ENCODE peak calls at places on chromosomes 12 and 14, in eight cellular contexts. One of them, this sample, is unnamed.

GRCh38 chr12:12788675-12789368 is 3.4 kb downstream of the APOLD1 start:
- DNase-seq in lower leg skin: no peak
- DNase-seq in fibroblast of pulmonary artery: peak; percentile 88
- DNase-seq in heart right ventricle: peak; percentile 83
- DNase-seq in upper lobe of right lung: no peak
- DNase-seq in AG09309: peak; percentile 38
- DNase-seq in A673: peak; percentile 90
- DNase-seq in endothelial cell: peak; percentile 40
- DNase-seq in this sample: peak; percentile 44

GRCh38 chr12:52390739-52391617 is 5.5 kb upstream of the KRT84 start:
- DNase-seq in lower leg skin: no peak
- DNase-seq in fibroblast of pulmonary artery: peak; percentile 45
- DNase-seq in heart right ventricle: no peak
- DNase-seq in upper lobe of right lung: peak; percentile 60
- DNase-seq in AG09309: no peak
- DNase-seq in A673: peak; percentile 25
- DNase-seq in endothelial cell: peak; percentile 47
- DNase-seq in this sample: no peak

GRCh38 chr12:124261885-124262284 is 33.0 kb upstream of the RFLNA start:
- DNase-seq in lower leg skin: no peak
- DNase-seq in fibroblast of pulmonary artery: no peak
- DNase-seq in heart right ventricle: no peak
- DNase-seq in upper lobe of right lung: peak; percentile 63
- DNase-seq in AG09309: no peak
- DNase-seq in A673: no peak
- DNase-seq in endothelial cell: no peak
- DNase-seq in this sample: no peak

GRCh38 chr14:73241481-73242165 is 4.3 kb downstream of the PAPLN start:
- DNase-seq in lower leg skin: no peak
- DNase-seq in fibroblast of pulmonary artery: no peak
- DNase-seq in heart right ventricle: no peak
- DNase-seq in upper lobe of right lung: no peak
- DNase-seq in AG09309: no peak
- DNase-seq in A673: no peak
- DNase-seq in endothelial cell: no peak
- DNase-seq in this sample: no peak

GRCh38 chr12:53044052-53044581 is 5.7 kb upstream of the TNS2 start:
- DNase-seq in lower leg skin: no peak
- DNase-seq in fibroblast of pulmonary artery: no peak
- DNase-seq in heart right ventricle: peak; percentile 62
- DNase-seq in upper lobe of right lung: no peak
- DNase-seq in AG09309: no peak
- DNase-seq in A673: no peak
- DNase-seq in endothelial cell: peak; percentile 5
- DNase-seq in this sample: no peak

GRCh38 chr12:28172434-28173030 is 17.7 kb upstream of the CCDC91 start:
- DNase-seq in lower leg skin: no peak
- DNase-seq in fibroblast of pulmonary artery: peak; percentile 80
- DNase-seq in heart right ventricle: no peak
- DNase-seq in upper lobe of right lung: no peak
- DNase-seq in AG09309: peak; percentile 44
- DNase-seq in A673: peak; percentile 77
- DNase-seq in endothelial cell: peak; percentile 6
- DNase-seq in this sample: no peak

GRCh38 chr12:57381693-57382220 is 49.1 kb downstream of the R3HDM2 start:
- DNase-seq in lower leg skin: no peak
- DNase-seq in fibroblast of pulmonary artery: no peak
- DNase-seq in heart right ventricle: no peak
- DNase-seq in upper lobe of right lung: no peak
- DNase-seq in AG09309: no peak
- DNase-seq in A673: no peak
- DNase-seq in endothelial cell: no peak
- DNase-seq in this sample: no peak

GRCh38 chr14:98692832-98693231 is 579.2 kb downstream of the BCL11B start:
- DNase-seq in lower leg skin: no peak
- DNase-seq in fibroblast of pulmonary artery: no peak
- DNase-seq in heart right ventricle: no peak
- DNase-seq in upper lobe of right lung: no peak
- DNase-seq in AG09309: no peak
- DNase-seq in A673: no peak
- DNase-seq in endothelial cell: no peak
- DNase-seq in this sample: no peak

GRCh38 chr14:100410056-100410565 is 87.0 kb downstream of the SLC25A47 start:
- DNase-seq in lower leg skin: no peak
- DNase-seq in fibroblast of pulmonary artery: peak; percentile 91
- DNase-seq in heart right ventricle: no peak
- DNase-seq in upper lobe of right lung: no peak
- DNase-seq in AG09309: no peak
- DNase-seq in A673: no peak
- DNase-seq in endothelial cell: no peak
- DNase-seq in this sample: no peak

GRCh38 chr14:55240526-55241178 is 30.6 kb upstream of the FBXO34 start:
- DNase-seq in lower leg skin: no peak
- DNase-seq in fibroblast of pulmonary artery: peak; percentile 38
- DNase-seq in heart right ventricle: no peak
- DNase-seq in upper lobe of right lung: no peak
- DNase-seq in AG09309: peak; percentile 2
- DNase-seq in A673: no peak
- DNase-seq in endothelial cell: peak; percentile 42
- DNase-seq in this sample: no peak

GRCh38 chr14:61280526-61281185 is 482 bp downstream of the TMEM30B start:
- DNase-seq in lower leg skin: peak; percentile 92
- DNase-seq in fibroblast of pulmonary artery: peak; percentile 36
- DNase-seq in heart right ventricle: peak; percentile 54
- DNase-seq in upper lobe of right lung: peak; percentile 89
- DNase-seq in AG09309: no peak
- DNase-seq in A673: peak; percentile 72
- DNase-seq in endothelial cell: peak; percentile 76
- DNase-seq in this sample: peak; percentile 83

GRCh38 chr12:7012024-7012607 is 6.2 kb downstream of the LPCAT3 start:
- DNase-seq in lower leg skin: no peak
- DNase-seq in fibroblast of pulmonary artery: no peak
- DNase-seq in heart right ventricle: no peak
- DNase-seq in upper lobe of right lung: no peak
- DNase-seq in AG09309: no peak
- DNase-seq in A673: no peak
- DNase-seq in endothelial cell: no peak
- DNase-seq in this sample: no peak

DNA sequence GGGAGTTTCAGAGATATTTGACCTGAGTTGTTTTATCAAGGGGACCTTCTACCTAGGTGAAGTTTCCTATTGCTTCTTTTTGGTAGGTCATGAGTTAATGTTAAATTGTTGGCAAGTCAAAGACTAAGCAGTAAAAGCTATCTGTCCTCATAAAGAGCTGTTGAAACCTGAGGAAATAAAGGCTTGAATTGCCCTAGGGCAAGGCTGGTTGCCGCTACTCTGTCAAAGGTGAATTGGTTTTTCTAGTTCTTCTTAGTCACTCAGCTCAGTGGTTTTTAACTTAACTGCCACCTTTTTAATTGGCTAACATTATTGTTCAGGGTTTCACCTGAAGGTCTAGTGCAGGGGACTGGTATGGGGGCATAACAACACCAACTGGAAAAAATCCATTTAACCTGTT is 441.6 kb upstream of the FBXO33 start:
- DNase-seq in lower leg skin: no peak
- DNase-seq in fibroblast of pulmonary artery: no peak
- DNase-seq in heart right ventricle: no peak
- DNase-seq in upper lobe of right lung: no peak
- DNase-seq in AG09309: no peak
- DNase-seq in A673: no peak
- DNase-seq in endothelial cell: no peak
- DNase-seq in this sample: no peak
- TF ChIP-seq CTCF in lower leg skin: no peak
- TF ChIP-seq CTCF in fibroblast of pulmonary artery: no peak
- TF ChIP-seq CTCF in heart right ventricle: no peak
- TF ChIP-seq CTCF in upper lobe of right lung: no peak
- TF ChIP-seq CTCF in AG09309: no peak
- TF ChIP-seq CTCF in A673: no peak
- TF ChIP-seq CTCF in endothelial cell: no peak
- TF ChIP-seq CTCF in this sample: no peak

GRCh38 chr12:25578739-25579138 is 25.7 kb upstream of the LMNTD1 start:
- DNase-seq in lower leg skin: no peak
- DNase-seq in fibroblast of pulmonary artery: no peak
- DNase-seq in heart right ventricle: no peak
- DNase-seq in upper lobe of right lung: no peak
- DNase-seq in AG09309: no peak
- DNase-seq in A673: no peak
- DNase-seq in endothelial cell: no peak
- DNase-seq in this sample: no peak
- TF ChIP-seq CTCF in lower leg skin: no peak
- TF ChIP-seq CTCF in fibroblast of pulmonary artery: no peak
- TF ChIP-seq CTCF in heart right ventricle: no peak
- TF ChIP-seq CTCF in upper lobe of right lung: no peak
- TF ChIP-seq CTCF in AG09309: no peak
- TF ChIP-seq CTCF in A673: no peak
- TF ChIP-seq CTCF in endothelial cell: no peak
- TF ChIP-seq CTCF in this sample: no peak

DNA sequence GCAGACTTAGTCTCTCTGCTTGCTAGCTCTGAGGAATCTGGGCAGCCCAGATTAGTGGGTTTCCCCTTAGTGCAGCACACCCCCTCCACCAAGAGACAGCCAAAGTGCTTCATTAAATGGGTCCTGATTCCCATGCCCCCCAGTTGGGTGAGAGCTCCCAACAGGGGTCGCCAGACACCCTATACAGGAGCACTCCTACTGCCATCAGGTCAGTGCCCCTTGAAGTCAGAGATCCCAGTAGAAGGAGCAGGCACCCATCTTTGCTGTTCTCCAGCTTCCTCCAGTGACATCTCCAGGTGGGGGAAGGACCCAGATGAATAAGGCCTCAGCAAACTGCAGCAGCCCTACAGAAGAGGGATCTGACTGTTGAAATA is 36.7 kb upstream of the C14orf132 start:
- DNase-seq in lower leg skin: no peak
- DNase-seq in fibroblast of pulmonary artery: no peak
- DNase-seq in heart right ventricle: no peak
- DNase-seq in upper lobe of right lung: no peak
- DNase-seq in AG09309: no peak
- DNase-seq in A673: no peak
- DNase-seq in endothelial cell: no peak
- DNase-seq in this sample: no peak
- TF ChIP-seq CTCF in lower leg skin: no peak
- TF ChIP-seq CTCF in fibroblast of pulmonary artery: no peak
- TF ChIP-seq CTCF in heart right ventricle: no peak
- TF ChIP-seq CTCF in upper lobe of right lung: no peak
- TF ChIP-seq CTCF in AG09309: no peak
- TF ChIP-seq CTCF in A673: no peak
- TF ChIP-seq CTCF in endothelial cell: no peak
- TF ChIP-seq CTCF in this sample: no peak

DNA sequence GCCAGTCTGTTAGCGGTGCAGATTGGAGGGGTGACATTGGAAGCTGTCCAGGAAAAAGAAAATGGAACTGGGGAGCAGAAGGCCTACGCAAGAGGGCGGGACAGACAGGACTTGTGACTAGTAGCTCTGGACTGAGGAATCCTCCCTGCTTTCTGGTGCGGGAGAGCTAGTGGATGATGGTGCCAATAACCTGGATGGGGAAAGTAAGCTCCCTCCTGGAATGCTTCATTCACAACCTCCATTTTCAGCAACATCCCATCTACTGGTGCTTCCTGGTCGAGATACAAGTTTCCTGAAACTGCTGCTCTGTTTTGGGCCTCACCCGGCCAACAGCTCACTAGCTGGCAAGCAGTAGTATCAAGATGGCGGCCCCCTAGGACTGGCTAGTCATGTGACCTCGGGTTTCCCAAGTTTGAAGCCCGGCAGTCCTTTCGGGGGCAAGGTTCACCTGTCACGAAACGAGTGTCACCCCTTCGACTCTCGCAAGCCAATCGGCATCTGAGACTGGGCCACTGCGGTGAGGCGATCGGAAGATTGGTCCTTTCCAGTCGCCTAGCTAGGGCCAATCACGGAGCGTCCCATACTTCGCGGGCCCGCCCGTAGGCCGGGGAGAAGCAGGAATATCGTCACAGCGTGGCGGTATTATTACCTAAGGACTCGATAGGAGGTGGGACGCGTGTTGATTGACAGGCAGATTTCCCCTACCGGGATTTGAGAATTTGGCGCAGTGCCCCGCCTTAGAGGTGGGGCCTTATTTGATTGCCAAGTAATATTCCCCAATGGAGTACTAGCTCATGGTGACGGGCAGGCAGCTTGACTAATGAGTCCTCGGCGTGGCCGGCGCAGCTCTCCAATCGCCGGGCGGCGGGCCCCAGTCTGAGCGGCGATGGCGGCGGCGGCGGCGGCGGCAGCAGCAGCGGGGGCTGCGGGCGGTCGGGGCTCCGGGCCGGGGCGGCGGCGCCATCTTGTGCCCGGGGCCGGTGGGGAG is at the start of gene PABPN1:
- DNase-seq in lower leg skin: peak; percentile 100
- DNase-seq in fibroblast of pulmonary artery: peak; percentile 100
- DNase-seq in heart right ventricle: peak; percentile 99
- DNase-seq in upper lobe of right lung: peak; percentile 98
- DNase-seq in AG09309: peak; percentile 100
- DNase-seq in A673: peak; percentile 100
- DNase-seq in endothelial cell: peak; percentile 93
- DNase-seq in this sample: peak; percentile 96
- TF ChIP-seq CTCF in lower leg skin: no peak
- TF ChIP-seq CTCF in fibroblast of pulmonary artery: no peak
- TF ChIP-seq CTCF in heart right ventricle: no peak
- TF ChIP-seq CTCF in upper lobe of right lung: no peak
- TF ChIP-seq CTCF in AG09309: no peak
- TF ChIP-seq CTCF in A673: no peak
- TF ChIP-seq CTCF in endothelial cell: no peak
- TF ChIP-seq CTCF in this sample: no peak

GRCh38 chr12:41264281-41264680 is 76.2 kb downstream of the PDZRN4 start:
- DNase-seq in lower leg skin: no peak
- DNase-seq in fibroblast of pulmonary artery: peak; percentile 23
- DNase-seq in heart right ventricle: no peak
- DNase-seq in upper lobe of right lung: no peak
- DNase-seq in AG09309: no peak
- DNase-seq in A673: no peak
- DNase-seq in endothelial cell: no peak
- DNase-seq in this sample: no peak
- TF ChIP-seq CTCF in lower leg skin: no peak
- TF ChIP-seq CTCF in fibroblast of pulmonary artery: peak; percentile 38
- TF ChIP-seq CTCF in heart right ventricle: no peak
- TF ChIP-seq CTCF in upper lobe of right lung: peak; percentile 53
- TF ChIP-seq CTCF in AG09309: no peak
- TF ChIP-seq CTCF in A673: peak; percentile 57
- TF ChIP-seq CTCF in endothelial cell: peak; percentile 24
- TF ChIP-seq CTCF in this sample: peak; percentile 6

DNA sequence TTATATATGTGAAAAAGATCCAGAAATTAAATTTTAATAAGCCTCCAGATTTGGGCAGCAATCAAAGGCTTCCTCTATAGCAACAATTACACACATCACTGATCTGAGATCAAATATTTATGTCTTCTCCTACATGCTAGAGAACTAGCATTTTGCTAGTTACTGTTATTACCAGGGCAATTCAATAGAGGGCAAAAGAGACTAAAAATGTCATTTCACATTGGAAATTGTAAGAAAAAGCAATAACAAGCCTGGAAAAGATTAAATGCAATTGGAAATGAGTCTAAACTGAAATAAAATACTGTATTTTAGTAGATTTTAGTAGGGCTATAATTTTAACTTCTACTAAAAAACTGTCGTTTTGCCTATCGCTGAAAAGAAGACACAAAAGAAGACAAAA is 32.6 kb upstream of the ANO6 start:
- DNase-seq in lower leg skin: no peak
- DNase-seq in fibroblast of pulmonary artery: peak; percentile 38
- DNase-seq in heart right ventricle: no peak
- DNase-seq in upper lobe of right lung: no peak
- DNase-seq in AG09309: no peak
- DNase-seq in A673: peak; percentile 37
- DNase-seq in endothelial cell: no peak
- DNase-seq in this sample: no peak
- TF ChIP-seq CTCF in lower leg skin: no peak
- TF ChIP-seq CTCF in fibroblast of pulmonary artery: peak; percentile 55
- TF ChIP-seq CTCF in heart right ventricle: no peak
- TF ChIP-seq CTCF in upper lobe of right lung: peak; percentile 49
- TF ChIP-seq CTCF in AG09309: peak; percentile 46
- TF ChIP-seq CTCF in A673: peak; percentile 52
- TF ChIP-seq CTCF in endothelial cell: no peak
- TF ChIP-seq CTCF in this sample: peak; percentile 49

GRCh38 chr12:109831929-109832328 is 1.3 kb downstream of the TRPV4 start:
- DNase-seq in lower leg skin: no peak
- DNase-seq in fibroblast of pulmonary artery: no peak
- DNase-seq in heart right ventricle: no peak
- DNase-seq in upper lobe of right lung: no peak
- DNase-seq in AG09309: no peak
- DNase-seq in A673: no peak
- DNase-seq in endothelial cell: no peak
- DNase-seq in this sample: no peak
- TF ChIP-seq CTCF in lower leg skin: no peak
- TF ChIP-seq CTCF in fibroblast of pulmonary artery: no peak
- TF ChIP-seq CTCF in heart right ventricle: no peak
- TF ChIP-seq CTCF in upper lobe of right lung: no peak
- TF ChIP-seq CTCF in AG09309: no peak
- TF ChIP-seq CTCF in A673: no peak
- TF ChIP-seq CTCF in endothelial cell: no peak
- TF ChIP-seq CTCF in this sample: no peak